ENCODE peak calls at places on chromosomes 6 and 20, in ten cellular contexts. Y, G, H, V, K, Z, C, J, D and S are unnamed samples.

GRCh38 chr20:3000852-3001523 is 42.4 kb upstream of the GNRH2 start:
- DNase-seq in Y (no peak), G (no peak), H (peak; percentile 53), V (no peak), K (no peak), Z (peak; percentile 61), C (peak; percentile 35), J (peak; percentile 57), D (no peak), S (no peak)

GRCh38 chr6:854405-855073 is 161.6 kb upstream of the EXOC2 start:
- DNase-seq in Y (no peak), G (no peak), H (peak; percentile 55), V (no peak), K (no peak), Z (no peak), C (no peak), J (no peak), D (no peak), S (no peak)

GRCh38 chr20:5078399-5078958 is 41.3 kb downstream of the PCNA start:
- DNase-seq in Y (peak; percentile 67), G (peak; percentile 98), H (peak; percentile 9), V (no peak), K (peak; percentile 72), Z (no peak), C (peak; percentile 59), J (peak; percentile 65), D (no peak), S (no peak)

GRCh38 chr6:109292420-109292819 is 89.8 kb downstream of the CD164 start:
- DNase-seq in Y (no peak), G (no peak), H (no peak), V (no peak), K (no peak), Z (no peak), C (no peak), J (no peak), D (no peak), S (no peak)

GRCh38 chr20:55581519-55581918 is 423.8 kb downstream of the CBLN4 start:
- DNase-seq in Y (no peak), G (no peak), H (no peak), V (no peak), K (no peak), Z (no peak), C (no peak), J (no peak), D (no peak), S (no peak)

GRCh38 chr6:89843070-89843469 is 13.4 kb downstream of the CASP8AP2 start:
- DNase-seq in Y (no peak), G (no peak), H (no peak), V (no peak), K (no peak), Z (no peak), C (no peak), J (peak; percentile 8), D (peak; percentile 37), S (no peak)

GRCh38 chr6:33708516-33709204 is 2.8 kb downstream of the UQCC2 start:
- DNase-seq in Y (no peak), G (no peak), H (no peak), V (no peak), K (no peak), Z (no peak), C (no peak), J (no peak), D (no peak), S (no peak)

GRCh38 chr20:47568019-47568418 is 66.3 kb downstream of the NCOA3 start:
- DNase-seq in Y (no peak), G (no peak), H (peak; percentile 78), V (no peak), K (peak; percentile 13), Z (no peak), C (no peak), J (no peak), D (no peak), S (no peak)

GRCh38 chr6:56199956-56200355 is 47.4 kb downstream of the COL21A1 start:
- DNase-seq in Y (no peak), G (no peak), H (peak; percentile 56), V (no peak), K (no peak), Z (no peak), C (no peak), J (no peak), D (no peak), S (no peak)

GRCh38 chr6:30726506-30727413 is 6.6 kb downstream of the TUBB start:
- DNase-seq in Y (no peak), G (no peak), H (no peak), V (no peak), K (no peak), Z (no peak), C (no peak), J (no peak), D (no peak), S (no peak)